ENCODE peak calls at places on chromosomes 5 and 9, in four cellular contexts. Z is RWPE1, B is SHP77, Q is brain microvascular endothelial cell. S is an unnamed sample.

GRCh38 chr9:78167356-78167755 is 68.5 kb upstream of the CEP78 start:
- DNase-seq in Z (peak), B (peak), Q (no peak), S (peak)

GRCh38 chr9:89880721-89881120 is 275.9 kb downstream of the GADD45G start:
- DNase-seq in Z (no peak), B (no peak), Q (no peak), S (no peak)

GRCh38 chr9:81512641-81513040 is 176.7 kb downstream of the TLE1 start:
- DNase-seq in Z (no peak), B (no peak), Q (no peak), S (no peak)

GRCh38 chr5:17895296-17896058 is 261.2 kb downstream of the TAF11L14 start:
- DNase-seq in Z (no peak), B (no peak), Q (no peak), S (no peak)

GRCh38 chr5:38208782-38209378 is 49.5 kb upstream of the EGFLAM start:
- DNase-seq in Z (peak), B (peak), Q (peak), S (peak)

GRCh38 chr5:52798952-52799351 is 11.2 kb downstream of the ITGA1 start:
- DNase-seq in Z (no peak), B (no peak), Q (no peak), S (no peak)

GRCh38 chr9:93680445-93681315 is 104.3 kb downstream of the PHF2 start:
- DNase-seq in Z (no peak), B (no peak), Q (no peak), S (no peak)

GRCh38 chr5:176355400-176356178 is 6.0 kb downstream of the KIAA1191 start:
- DNase-seq in Z (no peak), B (no peak), Q (no peak), S (no peak)

GRCh38 chr5:143708672-143709071 is 103.3 kb upstream of the HMHB1 start:
- DNase-seq in Z (no peak), B (no peak), Q (no peak), S (no peak)

GRCh38 chr5:14893351-14893750 is 21.8 kb upstream of the ANKH start:
- DNase-seq in Z (no peak), B (no peak), Q (no peak), S (no peak)

GRCh38 chr5:34585601-34586104 is 70.5 kb upstream of the RAI14 start:
- DNase-seq in Z (peak), B (no peak), Q (peak), S (peak)

GRCh38 chr9:137255448-137256114 is 454 bp downstream of the NELFB start:
- DNase-seq in Z (peak), B (no peak), Q (no peak), S (peak)

GRCh38 chr5:58184910-58185309 is 275.0 kb downstream of the PLK2 start:
- DNase-seq in Z (peak), B (no peak), Q (peak), S (no peak)